ENCODE peak calls at places on chromosome 1, in eight cellular contexts. M is MG63, T is HAP-1, J is H9, C is foreskin keratinocyte, I is esophagus squamous epithelium, A is ascending aorta, R is PC-3. E is an unnamed sample. For H3K27me3, the result is how much of the 10 kb centered on the place peaks cover.

GRCh38 chr1:234874291-234875288 is 254.0 kb downstream of the TOMM20 start:
- DNase-seq in R (no peak), I (no peak), A (no peak), C (no peak), T (no peak), J (no peak), M (peak), E (no peak)

GRCh38 chr1:227889863-227890405 is 57.8 kb downstream of the WNT9A start:
- DNase-seq in J (no peak), R (no peak), A (peak), T (no peak), M (no peak), C (no peak), I (no peak), E (no peak)

GRCh38 chr1:178530037-178530402 is 17.1 kb downstream of the TEX35 start:
- DNase-seq in M (peak), R (peak), C (peak), J (no peak), A (no peak), I (no peak), T (no peak), E (peak)

GRCh38 chr1:234997201-234998173 is 131.2 kb downstream of the TOMM20 start:
- DNase-seq in R (peak), M (peak), T (no peak), C (peak), J (no peak), A (peak), I (peak), E (peak)

GRCh38 chr1:6268431-6268830 is 7.5 kb upstream of the GPR153 start:
- DNase-seq in J (peak), M (no peak), T (no peak), R (no peak), A (no peak), I (no peak), C (no peak), E (no peak)

GRCh38 chr1:71303617-71304041 is 222.8 kb upstream of the ZRANB2 start:
- DNase-seq in J (no peak), C (no peak), M (no peak), A (no peak), T (no peak), I (no peak), R (peak), E (peak)

GRCh38 chr1:16946646-16947045 is 24.9 kb downstream of the CROCC start:
- DNase-seq in T (no peak), J (no peak), R (no peak), C (no peak), I (no peak), A (no peak), M (no peak), E (no peak)

GRCh38 chr1:12179111-12179519 is 12.3 kb downstream of the TNFRSF1B start:
- DNase-seq in C (no peak), I (no peak), M (no peak), A (peak), R (no peak), T (no peak), J (no peak), E (peak)

GRCh38 chr1:8495928-8496401 is 178.1 kb downstream of the SLC45A1 start:
- DNase-seq in C (no peak), I (no peak), R (peak), J (no peak), A (no peak), M (no peak), T (no peak), E (no peak)

GRCh38 chr1:234853906-234854647 is 244.1 kb upstream of the IRF2BP2 start:
- DNase-seq in A (no peak), I (no peak), M (peak), R (no peak), C (no peak), T (no peak), J (no peak), E (peak)

GRCh38 chr1:31839662-31840343 is 24.0 kb upstream of the SPOCD1 start:
- DNase-seq in I (no peak), M (no peak), C (no peak), T (no peak), J (no peak), R (no peak), A (no peak), E (no peak)

GRCh38 chr1:201285846-201286245 is 2.5 kb downstream of the PKP1 start:
- DNase-seq in J (no peak), I (no peak), R (peak), T (no peak), A (no peak), M (no peak), C (no peak), E (no peak)

GRCh38 chr1:181251001-181251712 is 162.7 kb downstream of the IER5 start:
- DNase-seq in R (peak), I (no peak), T (no peak), C (peak), A (no peak), J (no peak), M (peak), E (peak)

GRCh38 chr1:163085041-163085903 is 16.1 kb downstream of the RGS4 start:
- DNase-seq in T (no peak), M (no peak), A (no peak), C (no peak), I (no peak), R (peak), J (no peak), E (no peak)

GRCh38 chr1:235421751-235422150 is 54.5 kb downstream of the TBCE start:
- DNase-seq in I (no peak), R (no peak), M (no peak), C (peak), J (no peak), A (no peak), T (no peak), E (no peak)

GRCh38 chr1:172814428-172814827 is 155.5 kb downstream of the FASLG start:
- DNase-seq in J (no peak), C (no peak), A (no peak), T (no peak), R (no peak), I (no peak), M (no peak), E (no peak)

GRCh38 chr1:31633117-31633516 is 11.6 kb downstream of the PEF1 start:
- DNase-seq in R (peak), C (no peak), I (no peak), J (peak), A (no peak), T (no peak), M (peak), E (no peak)

GRCh38 chr1:155091071-155092051 is 12.7 kb downstream of the EFNA3 start:
- DNase-seq in A (peak), J (peak), T (peak), R (peak), I (no peak), C (no peak), M (peak), E (peak)

GRCh38 chr1:37472994-37473393 is 1.4 kb upstream of the ZC3H12A start:
- DNase-seq in M (no peak), A (no peak), J (no peak), T (no peak), C (no peak), I (no peak), R (peak), E (no peak)

GRCh38 chr1:172360511-172360910 is 60.0 kb upstream of the C1orf105 start:
- DNase-seq in A (no peak), C (peak), R (peak), I (no peak), M (no peak), T (peak), J (peak), E (peak)

GRCh38 chr1:185926562-185926961 is 192.4 kb downstream of the HMCN1 start:
- DNase-seq in I (no peak), M (no peak), C (no peak), T (no peak), A (no peak), R (no peak), J (no peak), E (no peak)

GRCh38 chr1:185058103-185058502 is 12.7 kb downstream of the RNF2 start:
- DNase-seq in A (no peak), M (no peak), C (no peak), R (no peak), J (no peak), I (no peak), T (no peak), E (no peak)

GRCh38 chr1:11134352-11135266 is 34.9 kb upstream of the EXOSC10 start:
- DNase-seq in C (peak), A (no peak), J (no peak), T (no peak), I (no peak), M (peak), R (peak), E (peak)

GRCh38 chr1:118961156-118961555 is 27.0 kb downstream of the TBX15 start:
- DNase-seq in C (no peak), T (no peak), R (peak), I (no peak), A (no peak), J (no peak), M (no peak), E (peak)

GRCh38 chr1:164774413-164774812 is 215.4 kb downstream of the PBX1 start:
- DNase-seq in I (no peak), T (no peak), M (no peak), C (no peak), J (no peak), R (no peak), A (no peak), E (no peak)

GRCh38 chr1:115469703-115470476 is 131.8 kb upstream of the NGF start:
- DNase-seq in C (peak), R (peak), A (no peak), I (no peak), J (peak), T (peak), M (peak), E (peak)

GRCh38 chr1:16386454-16387113 is 19.5 kb downstream of the SZRD1 start:
- DNase-seq in I (no peak), T (no peak), R (peak), M (peak), J (no peak), C (peak), A (peak), E (peak)

GRCh38 chr1:229079196-229079595 is 191.7 kb upstream of the RAB4A start:
- DNase-seq in A (no peak), R (no peak), C (no peak), T (no peak), M (no peak), I (no peak), J (no peak), E (no peak)

GRCh38 chr1:229075217-229075616 is 195.7 kb upstream of the RAB4A start:
- DNase-seq in J (no peak), M (no peak), R (peak), C (peak), I (no peak), A (no peak), T (no peak), E (no peak)

GRCh38 chr1:229085291-229085690 is 185.6 kb upstream of the RAB4A start:
- DNase-seq in A (no peak), M (no peak), R (no peak), C (no peak), T (no peak), I (no peak), J (no peak), E (no peak)

GRCh38 chr1:229076217-229076616 is 194.7 kb upstream of the RAB4A start:
- DNase-seq in C (no peak), R (no peak), M (no peak), J (no peak), A (no peak), T (no peak), I (no peak), E (no peak)

GRCh38 chr1:229080361-229080760 is 190.6 kb upstream of the RAB4A start:
- DNase-seq in M (no peak), I (no peak), A (no peak), J (no peak), T (no peak), C (no peak), R (no peak), E (no peak)
- H3K27me3 ChIP-seq in M (under half), I (under half), A (under half), J (under half), T (under half), C (under half), R (half or more), E (under half)

DNA sequence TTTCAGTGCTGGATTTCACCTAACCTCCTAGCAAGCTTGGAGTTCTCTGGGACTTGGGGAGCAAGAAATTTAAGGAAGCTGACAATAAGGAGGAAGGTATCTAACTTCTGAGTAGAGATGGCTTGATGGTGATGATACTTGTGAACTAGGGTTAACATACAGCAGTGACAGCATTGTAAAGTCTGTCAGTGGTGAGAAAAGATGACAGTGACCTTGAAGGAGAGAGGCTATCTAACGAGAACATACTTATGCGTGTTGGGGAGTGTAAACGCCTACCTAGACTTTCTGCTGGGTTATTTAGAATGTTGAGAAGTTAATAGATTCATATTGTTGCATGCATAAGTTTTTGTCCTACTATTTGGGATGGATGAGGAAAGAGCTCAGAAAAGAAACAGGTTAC is 16.3 kb downstream of the POU2F1 start:
- DNase-seq in A (no peak), I (no peak), M (no peak), T (no peak), C (no peak), J (no peak), R (no peak), E (no peak)
- H3K27me3 ChIP-seq in A (under half), I (under half), M (under half), T (under half), C (under half), J (under half), R (under half), E (under half)

GRCh38 chr1:202605515-202605914 is 104.7 kb downstream of the SYT2 start:
- DNase-seq in M (no peak), R (no peak), I (no peak), T (no peak), A (no peak), J (no peak), C (no peak), E (no peak)
- H3K27me3 ChIP-seq in M (under half), R (under half), I (under half), T (under half), A (under half), J (under half), C (under half), E (under half)

GRCh38 chr1:3186526-3186921 is 117.5 kb downstream of the PRDM16 start:
- DNase-seq in C (no peak), M (peak), T (no peak), R (peak), J (peak), I (no peak), A (peak), E (no peak)
- H3K27me3 ChIP-seq in C (under half), M (under half), T (under half), R (half or more), J (under half), I (half or more), A (under half), E (under half)

DNA sequence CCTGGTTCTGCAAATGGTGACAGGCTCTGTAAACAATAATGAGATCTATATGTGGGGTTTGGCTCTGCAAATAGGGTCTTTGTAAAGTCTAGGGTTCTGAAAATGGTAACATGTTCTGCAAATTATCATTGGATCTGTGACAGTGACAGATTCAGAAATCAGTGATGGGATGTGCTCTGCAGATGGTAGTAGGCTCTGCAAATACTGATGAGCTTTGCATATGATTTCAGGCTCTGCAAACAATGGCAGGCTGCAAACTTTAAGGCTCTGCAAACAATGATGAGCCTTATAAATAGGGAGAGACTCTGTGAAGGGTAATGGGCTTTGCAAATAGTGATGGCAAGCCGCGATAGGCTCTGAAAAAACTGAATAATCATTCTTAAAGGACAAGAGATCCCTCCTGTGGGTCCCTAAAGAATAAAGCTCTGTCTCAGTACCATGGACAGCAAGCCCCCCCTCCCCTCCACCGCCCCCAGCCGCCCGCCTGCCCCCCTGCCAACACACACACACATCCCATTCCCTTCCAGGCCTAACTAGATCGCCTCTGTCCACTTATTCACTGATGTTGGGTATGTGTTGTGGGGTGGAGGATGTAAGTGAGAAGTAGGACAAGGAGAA is 17.6 kb upstream of the DMBX1 start:
- DNase-seq in I (no peak), A (no peak), J (no peak), R (no peak), M (no peak), C (no peak), T (no peak), E (no peak)
- H3K27me3 ChIP-seq in I (half or more), A (under half), J (under half), R (under half), M (under half), C (half or more), T (under half), E (under half)

GRCh38 chr1:1000357-1001056 is 610 bp upstream of the HES4 start:
- DNase-seq in A (peak), J (peak), I (no peak), T (peak), C (peak), R (peak), M (peak), E (peak)
- H3K27me3 ChIP-seq in A (under half), J (under half), I (half or more), T (under half), C (under half), R (under half), M (under half), E (under half)

E was measured in mammary epithelial cell.